ENCODE peak calls at places on chromosomes 12 and 14, in eight cellular contexts. X, D, E, R, A, F, O and L are unnamed samples.
A peak's percentile ranks its signal among the peaks of the same experiment; 100 is the strongest.

GRCh38 chr14:60051690-60052324 is 39.9 kb upstream of the PCNX4 start:
- ATAC-seq in X (no peak), O (peak; percentile 53), A (peak; percentile 49), E (peak; percentile 63), R (peak; percentile 45), D (no peak), F (peak; percentile 94), L (no peak)

GRCh38 chr12:113862570-113863454 is 103.3 kb downstream of the RBM19 start:
- ATAC-seq in F (no peak), R (no peak), X (no peak), A (peak; percentile 83), D (no peak), O (peak; percentile 26), E (peak; percentile 33), L (peak; percentile 89)

GRCh38 chr12:47021298-47021697 is 58.1 kb upstream of the PCED1B start:
- ATAC-seq in X (peak; percentile 76), A (peak; percentile 68), R (no peak), E (peak; percentile 50), F (peak; percentile 57), O (peak; percentile 75), D (no peak), L (no peak)

GRCh38 chr14:93717222-93717967 is 70.9 kb downstream of the PRIMA1 start:
- ATAC-seq in O (no peak), E (no peak), A (no peak), R (no peak), D (no peak), X (no peak), F (no peak), L (no peak)

GRCh38 chr14:72433511-72433910 is 460.4 kb downstream of the DPF3 start:
- ATAC-seq in D (no peak), A (no peak), E (no peak), O (no peak), F (no peak), R (no peak), X (no peak), L (no peak)

GRCh38 chr14:89576132-89576923 is 159.3 kb upstream of the FOXN3 start:
- ATAC-seq in R (no peak), F (no peak), D (no peak), A (no peak), E (no peak), O (no peak), X (peak; percentile 84), L (no peak)

GRCh38 chr12:54138219-54138618 is 50.6 kb downstream of the SMUG1 start:
- ATAC-seq in R (no peak), D (no peak), O (no peak), E (no peak), A (no peak), X (no peak), F (no peak), L (no peak)

GRCh38 chr14:89179891-89180404 is 237.1 kb downstream of the FOXN3 start:
- ATAC-seq in F (no peak), D (no peak), A (no peak), E (no peak), R (no peak), O (no peak), X (no peak), L (no peak)

GRCh38 chr12:88058719-88059077 is 29.5 kb upstream of the C12orf50 start:
- ATAC-seq in A (no peak), F (no peak), O (no peak), R (peak; percentile 55), E (no peak), X (no peak), D (peak; percentile 68), L (no peak)

GRCh38 chr12:5442251-5443006 is 10.5 kb downstream of the NTF3 start:
- ATAC-seq in O (no peak), X (peak; percentile 79), R (peak; percentile 78), E (no peak), A (peak; percentile 21), D (peak; percentile 84), F (no peak), L (no peak)